ENCODE peak calls at places on chromosomes 7 and 10, in seven cellular contexts. One of them, this sample, is unnamed.

GRCh38 chr10:93505075-93505474 is 8.7 kb downstream of the CEP55 start:
- DNase-seq in non-pigmented ciliary epithelial cell: no peak
- DNase-seq in H7: no peak
- DNase-seq in mesendoderm: no peak
- DNase-seq in stimulated activated naive CD8-positive, alpha-beta T cell treated with anti-CD3 and anti-CD28 coated beads, Interleukin-15, amount 100 ng/mL, for 72 hours: no peak
- DNase-seq in stimulated activated CD8-positive, alpha-beta memory T cell treated with anti-CD3 and anti-CD28 coated beads, Interleukin-15, amount 100 ng/mL, for 4 hours: no peak
- DNase-seq in activated T-cell treated with anti-CD3 and anti-CD28 coated beads, Interleukin-2, amount 50 U/mL, for 24 hours: no peak
- DNase-seq in this sample: no peak

GRCh38 chr7:39924122-39924521 is 25.9 kb upstream of the CDK13 start:
- DNase-seq in activated T-cell treated with anti-CD3 and anti-CD28 coated beads, Interleukin-2, amount 50 U/mL, for 24 hours: no peak
- DNase-seq in H7: peak; percentile 40
- DNase-seq in non-pigmented ciliary epithelial cell: no peak
- DNase-seq in stimulated activated naive CD8-positive, alpha-beta T cell treated with anti-CD3 and anti-CD28 coated beads, Interleukin-15, amount 100 ng/mL, for 72 hours: no peak
- DNase-seq in mesendoderm: peak; percentile 25
- DNase-seq in stimulated activated CD8-positive, alpha-beta memory T cell treated with anti-CD3 and anti-CD28 coated beads, Interleukin-15, amount 100 ng/mL, for 4 hours: no peak
- DNase-seq in this sample: no peak

GRCh38 chr10:79027147-79028055 is 41.4 kb upstream of the ZMIZ1 start:
- DNase-seq in non-pigmented ciliary epithelial cell: no peak
- DNase-seq in activated T-cell treated with anti-CD3 and anti-CD28 coated beads, Interleukin-2, amount 50 U/mL, for 24 hours: peak; percentile 55
- DNase-seq in stimulated activated CD8-positive, alpha-beta memory T cell treated with anti-CD3 and anti-CD28 coated beads, Interleukin-15, amount 100 ng/mL, for 4 hours: peak; percentile 37
- DNase-seq in H7: no peak
- DNase-seq in stimulated activated naive CD8-positive, alpha-beta T cell treated with anti-CD3 and anti-CD28 coated beads, Interleukin-15, amount 100 ng/mL, for 72 hours: peak; percentile 33
- DNase-seq in mesendoderm: no peak
- DNase-seq in this sample: no peak

GRCh38 chr10:55242544-55242943 is 441.5 kb upstream of the PCDH15 start:
- DNase-seq in activated T-cell treated with anti-CD3 and anti-CD28 coated beads, Interleukin-2, amount 50 U/mL, for 24 hours: no peak
- DNase-seq in non-pigmented ciliary epithelial cell: no peak
- DNase-seq in H7: no peak
- DNase-seq in stimulated activated naive CD8-positive, alpha-beta T cell treated with anti-CD3 and anti-CD28 coated beads, Interleukin-15, amount 100 ng/mL, for 72 hours: no peak
- DNase-seq in mesendoderm: no peak
- DNase-seq in stimulated activated CD8-positive, alpha-beta memory T cell treated with anti-CD3 and anti-CD28 coated beads, Interleukin-15, amount 100 ng/mL, for 4 hours: no peak
- DNase-seq in this sample: no peak

GRCh38 chr10:14584643-14585042 is 190.1 kb downstream of the FAM107B start:
- DNase-seq in stimulated activated naive CD8-positive, alpha-beta T cell treated with anti-CD3 and anti-CD28 coated beads, Interleukin-15, amount 100 ng/mL, for 72 hours: peak; percentile 50
- DNase-seq in mesendoderm: no peak
- DNase-seq in activated T-cell treated with anti-CD3 and anti-CD28 coated beads, Interleukin-2, amount 50 U/mL, for 24 hours: no peak
- DNase-seq in stimulated activated CD8-positive, alpha-beta memory T cell treated with anti-CD3 and anti-CD28 coated beads, Interleukin-15, amount 100 ng/mL, for 4 hours: no peak
- DNase-seq in non-pigmented ciliary epithelial cell: no peak
- DNase-seq in H7: no peak
- DNase-seq in this sample: no peak

GRCh38 chr7:87000344-87000743 is 59.1 kb downstream of the ELAPOR2 start:
- DNase-seq in mesendoderm: no peak
- DNase-seq in H7: no peak
- DNase-seq in stimulated activated naive CD8-positive, alpha-beta T cell treated with anti-CD3 and anti-CD28 coated beads, Interleukin-15, amount 100 ng/mL, for 72 hours: no peak
- DNase-seq in non-pigmented ciliary epithelial cell: no peak
- DNase-seq in activated T-cell treated with anti-CD3 and anti-CD28 coated beads, Interleukin-2, amount 50 U/mL, for 24 hours: no peak
- DNase-seq in stimulated activated CD8-positive, alpha-beta memory T cell treated with anti-CD3 and anti-CD28 coated beads, Interleukin-15, amount 100 ng/mL, for 4 hours: no peak
- DNase-seq in this sample: no peak

GRCh38 chr10:71921319-71922027 is 42.7 kb upstream of the CHST3 start:
- DNase-seq in mesendoderm: peak; percentile 45
- DNase-seq in stimulated activated naive CD8-positive, alpha-beta T cell treated with anti-CD3 and anti-CD28 coated beads, Interleukin-15, amount 100 ng/mL, for 72 hours: no peak
- DNase-seq in non-pigmented ciliary epithelial cell: no peak
- DNase-seq in activated T-cell treated with anti-CD3 and anti-CD28 coated beads, Interleukin-2, amount 50 U/mL, for 24 hours: no peak
- DNase-seq in H7: no peak
- DNase-seq in stimulated activated CD8-positive, alpha-beta memory T cell treated with anti-CD3 and anti-CD28 coated beads, Interleukin-15, amount 100 ng/mL, for 4 hours: no peak
- DNase-seq in this sample: no peak

GRCh38 chr10:26779176-26779860 is 81.4 kb downstream of the ABI1 start:
- DNase-seq in stimulated activated naive CD8-positive, alpha-beta T cell treated with anti-CD3 and anti-CD28 coated beads, Interleukin-15, amount 100 ng/mL, for 72 hours: no peak
- DNase-seq in mesendoderm: peak; percentile 74
- DNase-seq in non-pigmented ciliary epithelial cell: no peak
- DNase-seq in stimulated activated CD8-positive, alpha-beta memory T cell treated with anti-CD3 and anti-CD28 coated beads, Interleukin-15, amount 100 ng/mL, for 4 hours: no peak
- DNase-seq in activated T-cell treated with anti-CD3 and anti-CD28 coated beads, Interleukin-2, amount 50 U/mL, for 24 hours: no peak
- DNase-seq in H7: no peak
- DNase-seq in this sample: no peak

GRCh38 chr7:1028775-1029636 is 15.3 kb upstream of the GPR146 start:
- DNase-seq in stimulated activated naive CD8-positive, alpha-beta T cell treated with anti-CD3 and anti-CD28 coated beads, Interleukin-15, amount 100 ng/mL, for 72 hours: peak; percentile 53
- DNase-seq in stimulated activated CD8-positive, alpha-beta memory T cell treated with anti-CD3 and anti-CD28 coated beads, Interleukin-15, amount 100 ng/mL, for 4 hours: peak; percentile 44
- DNase-seq in activated T-cell treated with anti-CD3 and anti-CD28 coated beads, Interleukin-2, amount 50 U/mL, for 24 hours: peak; percentile 75
- DNase-seq in non-pigmented ciliary epithelial cell: peak; percentile 88
- DNase-seq in H7: peak; percentile 91
- DNase-seq in mesendoderm: peak; percentile 92
- DNase-seq in this sample: peak; percentile 96

GRCh38 chr7:57505176-57505575 is 55.2 kb downstream of the ZNF716 start:
- DNase-seq in H7: no peak
- DNase-seq in non-pigmented ciliary epithelial cell: no peak
- DNase-seq in activated T-cell treated with anti-CD3 and anti-CD28 coated beads, Interleukin-2, amount 50 U/mL, for 24 hours: no peak
- DNase-seq in mesendoderm: no peak
- DNase-seq in stimulated activated CD8-positive, alpha-beta memory T cell treated with anti-CD3 and anti-CD28 coated beads, Interleukin-15, amount 100 ng/mL, for 4 hours: no peak
- DNase-seq in stimulated activated naive CD8-positive, alpha-beta T cell treated with anti-CD3 and anti-CD28 coated beads, Interleukin-15, amount 100 ng/mL, for 72 hours: no peak
- DNase-seq in this sample: no peak

GRCh38 chr10:1964476-1964875 is 227.2 kb upstream of the ADARB2 start:
- DNase-seq in mesendoderm: no peak
- DNase-seq in stimulated activated CD8-positive, alpha-beta memory T cell treated with anti-CD3 and anti-CD28 coated beads, Interleukin-15, amount 100 ng/mL, for 4 hours: no peak
- DNase-seq in activated T-cell treated with anti-CD3 and anti-CD28 coated beads, Interleukin-2, amount 50 U/mL, for 24 hours: no peak
- DNase-seq in non-pigmented ciliary epithelial cell: no peak
- DNase-seq in H7: no peak
- DNase-seq in stimulated activated naive CD8-positive, alpha-beta T cell treated with anti-CD3 and anti-CD28 coated beads, Interleukin-15, amount 100 ng/mL, for 72 hours: no peak
- DNase-seq in this sample: no peak

GRCh38 chr7:137983308-137984008 is 18.4 kb downstream of the CREB3L2 start:
- DNase-seq in activated T-cell treated with anti-CD3 and anti-CD28 coated beads, Interleukin-2, amount 50 U/mL, for 24 hours: no peak
- DNase-seq in H7: no peak
- DNase-seq in stimulated activated naive CD8-positive, alpha-beta T cell treated with anti-CD3 and anti-CD28 coated beads, Interleukin-15, amount 100 ng/mL, for 72 hours: no peak
- DNase-seq in mesendoderm: no peak
- DNase-seq in stimulated activated CD8-positive, alpha-beta memory T cell treated with anti-CD3 and anti-CD28 coated beads, Interleukin-15, amount 100 ng/mL, for 4 hours: no peak
- DNase-seq in non-pigmented ciliary epithelial cell: no peak
- DNase-seq in this sample: no peak

GRCh38 chr10:129602938-129603520 is 136.0 kb downstream of the MGMT start:
- DNase-seq in stimulated activated naive CD8-positive, alpha-beta T cell treated with anti-CD3 and anti-CD28 coated beads, Interleukin-15, amount 100 ng/mL, for 72 hours: no peak
- DNase-seq in mesendoderm: peak; percentile 11
- DNase-seq in H7: no peak
- DNase-seq in non-pigmented ciliary epithelial cell: no peak
- DNase-seq in activated T-cell treated with anti-CD3 and anti-CD28 coated beads, Interleukin-2, amount 50 U/mL, for 24 hours: no peak
- DNase-seq in stimulated activated CD8-positive, alpha-beta memory T cell treated with anti-CD3 and anti-CD28 coated beads, Interleukin-15, amount 100 ng/mL, for 4 hours: no peak
- DNase-seq in this sample: no peak

GRCh38 chr10:59072038-59072437 is 104.4 kb upstream of the PHYHIPL start:
- DNase-seq in activated T-cell treated with anti-CD3 and anti-CD28 coated beads, Interleukin-2, amount 50 U/mL, for 24 hours: no peak
- DNase-seq in mesendoderm: no peak
- DNase-seq in stimulated activated CD8-positive, alpha-beta memory T cell treated with anti-CD3 and anti-CD28 coated beads, Interleukin-15, amount 100 ng/mL, for 4 hours: no peak
- DNase-seq in H7: no peak
- DNase-seq in stimulated activated naive CD8-positive, alpha-beta T cell treated with anti-CD3 and anti-CD28 coated beads, Interleukin-15, amount 100 ng/mL, for 72 hours: no peak
- DNase-seq in non-pigmented ciliary epithelial cell: no peak
- DNase-seq in this sample: no peak

GRCh38 chr7:135844903-135845302 is 96.3 kb upstream of the FAM180A start:
- DNase-seq in stimulated activated naive CD8-positive, alpha-beta T cell treated with anti-CD3 and anti-CD28 coated beads, Interleukin-15, amount 100 ng/mL, for 72 hours: no peak
- DNase-seq in stimulated activated CD8-positive, alpha-beta memory T cell treated with anti-CD3 and anti-CD28 coated beads, Interleukin-15, amount 100 ng/mL, for 4 hours: no peak
- DNase-seq in mesendoderm: no peak
- DNase-seq in activated T-cell treated with anti-CD3 and anti-CD28 coated beads, Interleukin-2, amount 50 U/mL, for 24 hours: no peak
- DNase-seq in non-pigmented ciliary epithelial cell: no peak
- DNase-seq in H7: no peak
- DNase-seq in this sample: no peak

GRCh38 chr7:79936281-79936983 is 198.2 kb upstream of the GNAI1 start:
- DNase-seq in mesendoderm: no peak
- DNase-seq in non-pigmented ciliary epithelial cell: no peak
- DNase-seq in activated T-cell treated with anti-CD3 and anti-CD28 coated beads, Interleukin-2, amount 50 U/mL, for 24 hours: no peak
- DNase-seq in H7: no peak
- DNase-seq in stimulated activated CD8-positive, alpha-beta memory T cell treated with anti-CD3 and anti-CD28 coated beads, Interleukin-15, amount 100 ng/mL, for 4 hours: no peak
- DNase-seq in stimulated activated naive CD8-positive, alpha-beta T cell treated with anti-CD3 and anti-CD28 coated beads, Interleukin-15, amount 100 ng/mL, for 72 hours: no peak
- DNase-seq in this sample: no peak

GRCh38 chr10:44934416-44935200 is 23.5 kb downstream of the TMEM72 start:
- DNase-seq in non-pigmented ciliary epithelial cell: no peak
- DNase-seq in stimulated activated CD8-positive, alpha-beta memory T cell treated with anti-CD3 and anti-CD28 coated beads, Interleukin-15, amount 100 ng/mL, for 4 hours: no peak
- DNase-seq in stimulated activated naive CD8-positive, alpha-beta T cell treated with anti-CD3 and anti-CD28 coated beads, Interleukin-15, amount 100 ng/mL, for 72 hours: no peak
- DNase-seq in H7: no peak
- DNase-seq in activated T-cell treated with anti-CD3 and anti-CD28 coated beads, Interleukin-2, amount 50 U/mL, for 24 hours: no peak
- DNase-seq in mesendoderm: no peak
- DNase-seq in this sample: no peak

GRCh38 chr10:98478430-98479222 is 31.9 kb upstream of the HPS1 start:
- DNase-seq in mesendoderm: peak; percentile 79
- DNase-seq in non-pigmented ciliary epithelial cell: no peak
- DNase-seq in stimulated activated CD8-positive, alpha-beta memory T cell treated with anti-CD3 and anti-CD28 coated beads, Interleukin-15, amount 100 ng/mL, for 4 hours: no peak
- DNase-seq in activated T-cell treated with anti-CD3 and anti-CD28 coated beads, Interleukin-2, amount 50 U/mL, for 24 hours: no peak
- DNase-seq in H7: no peak
- DNase-seq in stimulated activated naive CD8-positive, alpha-beta T cell treated with anti-CD3 and anti-CD28 coated beads, Interleukin-15, amount 100 ng/mL, for 72 hours: no peak
- DNase-seq in this sample: no peak

GRCh38 chr10:58791137-58791536 is 278.5 kb downstream of the BICC1 start:
- DNase-seq in H7: no peak
- DNase-seq in activated T-cell treated with anti-CD3 and anti-CD28 coated beads, Interleukin-2, amount 50 U/mL, for 24 hours: no peak
- DNase-seq in mesendoderm: no peak
- DNase-seq in non-pigmented ciliary epithelial cell: no peak
- DNase-seq in stimulated activated naive CD8-positive, alpha-beta T cell treated with anti-CD3 and anti-CD28 coated beads, Interleukin-15, amount 100 ng/mL, for 72 hours: no peak
- DNase-seq in stimulated activated CD8-positive, alpha-beta memory T cell treated with anti-CD3 and anti-CD28 coated beads, Interleukin-15, amount 100 ng/mL, for 4 hours: no peak
- DNase-seq in this sample: peak; percentile 39

GRCh38 chr10:102752934-102753664 is 9.4 kb downstream of the WBP1L start:
- DNase-seq in mesendoderm: peak; percentile 83
- DNase-seq in stimulated activated CD8-positive, alpha-beta memory T cell treated with anti-CD3 and anti-CD28 coated beads, Interleukin-15, amount 100 ng/mL, for 4 hours: no peak
- DNase-seq in non-pigmented ciliary epithelial cell: no peak
- DNase-seq in H7: peak; percentile 64
- DNase-seq in stimulated activated naive CD8-positive, alpha-beta T cell treated with anti-CD3 and anti-CD28 coated beads, Interleukin-15, amount 100 ng/mL, for 72 hours: no peak
- DNase-seq in activated T-cell treated with anti-CD3 and anti-CD28 coated beads, Interleukin-2, amount 50 U/mL, for 24 hours: no peak
- DNase-seq in this sample: no peak

GRCh38 chr10:37754538-37755323 is 102.7 kb downstream of the ZNF248 start:
- DNase-seq in stimulated activated CD8-positive, alpha-beta memory T cell treated with anti-CD3 and anti-CD28 coated beads, Interleukin-15, amount 100 ng/mL, for 4 hours: no peak
- DNase-seq in mesendoderm: peak; percentile 11
- DNase-seq in activated T-cell treated with anti-CD3 and anti-CD28 coated beads, Interleukin-2, amount 50 U/mL, for 24 hours: no peak
- DNase-seq in non-pigmented ciliary epithelial cell: no peak
- DNase-seq in H7: peak; percentile 8
- DNase-seq in stimulated activated naive CD8-positive, alpha-beta T cell treated with anti-CD3 and anti-CD28 coated beads, Interleukin-15, amount 100 ng/mL, for 72 hours: no peak
- DNase-seq in this sample: peak; percentile 13